ENCODE peak calls at places on chromosomes 6 and 20, in four cellular contexts. One of them, this sample, is unnamed.

GRCh38 chr6:31114970-31115849 is 610 bp downstream of the PSORS1C1 start:
- DNase-seq in NCI-H446 treated with DMSO at 0.1 percent for 48 hours: no peak
- DNase-seq in stimulated activated CD8-positive, alpha-beta memory T cell treated with anti-CD3 and anti-CD28 coated beads, Interleukin-12 subunit alpha, Interleukin-12 subunit beta, amount 100 ng/mL, for 4 hours: no peak
- DNase-seq in neural crest cell: no peak
- DNase-seq in this sample: no peak

GRCh38 chr6:154751020-154751800 is 18.0 kb downstream of the SCAF8 start:
- DNase-seq in neural crest cell: no peak
- DNase-seq in NCI-H446 treated with DMSO at 0.1 percent for 48 hours: no peak
- DNase-seq in stimulated activated CD8-positive, alpha-beta memory T cell treated with anti-CD3 and anti-CD28 coated beads, Interleukin-12 subunit alpha, Interleukin-12 subunit beta, amount 100 ng/mL, for 4 hours: no peak
- DNase-seq in this sample: no peak

GRCh38 chr20:4875578-4876067 is 125.7 kb downstream of the SLC23A2 start:
- DNase-seq in neural crest cell: no peak
- DNase-seq in stimulated activated CD8-positive, alpha-beta memory T cell treated with anti-CD3 and anti-CD28 coated beads, Interleukin-12 subunit alpha, Interleukin-12 subunit beta, amount 100 ng/mL, for 4 hours: no peak
- DNase-seq in NCI-H446 treated with DMSO at 0.1 percent for 48 hours: peak; percentile 85
- DNase-seq in this sample: peak; percentile 14

GRCh38 chr6:36427781-36428345 is 14.8 kb downstream of the PXT1 start:
- DNase-seq in neural crest cell: no peak
- DNase-seq in NCI-H446 treated with DMSO at 0.1 percent for 48 hours: no peak
- DNase-seq in stimulated activated CD8-positive, alpha-beta memory T cell treated with anti-CD3 and anti-CD28 coated beads, Interleukin-12 subunit alpha, Interleukin-12 subunit beta, amount 100 ng/mL, for 4 hours: no peak
- DNase-seq in this sample: no peak

GRCh38 chr20:35893942-35894341 is 60.4 kb downstream of the SCAND1 start:
- DNase-seq in neural crest cell: no peak
- DNase-seq in NCI-H446 treated with DMSO at 0.1 percent for 48 hours: no peak
- DNase-seq in stimulated activated CD8-positive, alpha-beta memory T cell treated with anti-CD3 and anti-CD28 coated beads, Interleukin-12 subunit alpha, Interleukin-12 subunit beta, amount 100 ng/mL, for 4 hours: no peak
- DNase-seq in this sample: no peak

GRCh38 chr20:38659613-38659880 is 57.9 kb downstream of the ARHGAP40 start:
- DNase-seq in neural crest cell: no peak
- DNase-seq in stimulated activated CD8-positive, alpha-beta memory T cell treated with anti-CD3 and anti-CD28 coated beads, Interleukin-12 subunit alpha, Interleukin-12 subunit beta, amount 100 ng/mL, for 4 hours: no peak
- DNase-seq in NCI-H446 treated with DMSO at 0.1 percent for 48 hours: no peak
- DNase-seq in this sample: no peak

GRCh38 chr6:15569035-15569995 is 93.5 kb downstream of the DTNBP1 start:
- DNase-seq in stimulated activated CD8-positive, alpha-beta memory T cell treated with anti-CD3 and anti-CD28 coated beads, Interleukin-12 subunit alpha, Interleukin-12 subunit beta, amount 100 ng/mL, for 4 hours: no peak
- DNase-seq in neural crest cell: no peak
- DNase-seq in NCI-H446 treated with DMSO at 0.1 percent for 48 hours: no peak
- DNase-seq in this sample: no peak

GRCh38 chr6:115910147-115910546 is 150.5 kb downstream of the FRK start:
- DNase-seq in neural crest cell: no peak
- DNase-seq in NCI-H446 treated with DMSO at 0.1 percent for 48 hours: peak; percentile 46
- DNase-seq in stimulated activated CD8-positive, alpha-beta memory T cell treated with anti-CD3 and anti-CD28 coated beads, Interleukin-12 subunit alpha, Interleukin-12 subunit beta, amount 100 ng/mL, for 4 hours: no peak
- DNase-seq in this sample: no peak

GRCh38 chr6:27867051-27867940 is 44.9 kb downstream of the OR2B2 start:
- DNase-seq in NCI-H446 treated with DMSO at 0.1 percent for 48 hours: no peak
- DNase-seq in stimulated activated CD8-positive, alpha-beta memory T cell treated with anti-CD3 and anti-CD28 coated beads, Interleukin-12 subunit alpha, Interleukin-12 subunit beta, amount 100 ng/mL, for 4 hours: peak; percentile 33
- DNase-seq in neural crest cell: peak; percentile 74
- DNase-seq in this sample: peak; percentile 91

GRCh38 chr6:129280719-129281118 is 397.8 kb downstream of the LAMA2 start:
- DNase-seq in stimulated activated CD8-positive, alpha-beta memory T cell treated with anti-CD3 and anti-CD28 coated beads, Interleukin-12 subunit alpha, Interleukin-12 subunit beta, amount 100 ng/mL, for 4 hours: peak; percentile 1
- DNase-seq in neural crest cell: no peak
- DNase-seq in NCI-H446 treated with DMSO at 0.1 percent for 48 hours: no peak
- DNase-seq in this sample: no peak

GRCh38 chr6:52126231-52126630 is 38.8 kb upstream of the PKHD1 start:
- DNase-seq in neural crest cell: no peak
- DNase-seq in NCI-H446 treated with DMSO at 0.1 percent for 48 hours: no peak
- DNase-seq in stimulated activated CD8-positive, alpha-beta memory T cell treated with anti-CD3 and anti-CD28 coated beads, Interleukin-12 subunit alpha, Interleukin-12 subunit beta, amount 100 ng/mL, for 4 hours: no peak
- DNase-seq in this sample: no peak

GRCh38 chr20:1505361-1505760 is 14.1 kb upstream of the SIRPB2 start:
- DNase-seq in neural crest cell: no peak
- DNase-seq in NCI-H446 treated with DMSO at 0.1 percent for 48 hours: no peak
- DNase-seq in stimulated activated CD8-positive, alpha-beta memory T cell treated with anti-CD3 and anti-CD28 coated beads, Interleukin-12 subunit alpha, Interleukin-12 subunit beta, amount 100 ng/mL, for 4 hours: no peak
- DNase-seq in this sample: no peak

GRCh38 chr20:44650777-44651493 is 564 bp downstream of the ADA start:
- DNase-seq in neural crest cell: no peak
- DNase-seq in NCI-H446 treated with DMSO at 0.1 percent for 48 hours: no peak
- DNase-seq in stimulated activated CD8-positive, alpha-beta memory T cell treated with anti-CD3 and anti-CD28 coated beads, Interleukin-12 subunit alpha, Interleukin-12 subunit beta, amount 100 ng/mL, for 4 hours: no peak
- DNase-seq in this sample: peak; percentile 68

GRCh38 chr6:160036790-160037206 is 67.9 kb downstream of the IGF2R start:
- DNase-seq in neural crest cell: no peak
- DNase-seq in stimulated activated CD8-positive, alpha-beta memory T cell treated with anti-CD3 and anti-CD28 coated beads, Interleukin-12 subunit alpha, Interleukin-12 subunit beta, amount 100 ng/mL, for 4 hours: no peak
- DNase-seq in NCI-H446 treated with DMSO at 0.1 percent for 48 hours: no peak
- DNase-seq in this sample: no peak

GRCh38 chr6:170497845-170498281 is 55.2 kb downstream of the PSMB1 start:
- DNase-seq in NCI-H446 treated with DMSO at 0.1 percent for 48 hours: peak; percentile 15
- DNase-seq in neural crest cell: peak; percentile 5
- DNase-seq in stimulated activated CD8-positive, alpha-beta memory T cell treated with anti-CD3 and anti-CD28 coated beads, Interleukin-12 subunit alpha, Interleukin-12 subunit beta, amount 100 ng/mL, for 4 hours: no peak
- DNase-seq in this sample: no peak

GRCh38 chr6:67615796-67616195 is 1019.3 kb upstream of the ADGRB3 start:
- DNase-seq in neural crest cell: no peak
- DNase-seq in stimulated activated CD8-positive, alpha-beta memory T cell treated with anti-CD3 and anti-CD28 coated beads, Interleukin-12 subunit alpha, Interleukin-12 subunit beta, amount 100 ng/mL, for 4 hours: no peak
- DNase-seq in NCI-H446 treated with DMSO at 0.1 percent for 48 hours: no peak
- DNase-seq in this sample: no peak

GRCh38 chr6:122049341-122049740 is 350.1 kb upstream of the HSF2 start:
- DNase-seq in NCI-H446 treated with DMSO at 0.1 percent for 48 hours: no peak
- DNase-seq in neural crest cell: no peak
- DNase-seq in stimulated activated CD8-positive, alpha-beta memory T cell treated with anti-CD3 and anti-CD28 coated beads, Interleukin-12 subunit alpha, Interleukin-12 subunit beta, amount 100 ng/mL, for 4 hours: no peak
- DNase-seq in this sample: no peak

GRCh38 chr6:106363401-106364138 is 3.1 kb downstream of the CRYBG1 start:
- DNase-seq in neural crest cell: no peak
- DNase-seq in NCI-H446 treated with DMSO at 0.1 percent for 48 hours: no peak
- DNase-seq in stimulated activated CD8-positive, alpha-beta memory T cell treated with anti-CD3 and anti-CD28 coated beads, Interleukin-12 subunit alpha, Interleukin-12 subunit beta, amount 100 ng/mL, for 4 hours: no peak
- DNase-seq in this sample: no peak

GRCh38 chr20:61371501-61372150 is 119.6 kb downstream of the CDH4 start:
- DNase-seq in NCI-H446 treated with DMSO at 0.1 percent for 48 hours: no peak
- DNase-seq in neural crest cell: no peak
- DNase-seq in stimulated activated CD8-positive, alpha-beta memory T cell treated with anti-CD3 and anti-CD28 coated beads, Interleukin-12 subunit alpha, Interleukin-12 subunit beta, amount 100 ng/mL, for 4 hours: no peak
- DNase-seq in this sample: no peak

GRCh38 chr20:21027569-21027968 is 78.6 kb downstream of the LINC00237 start:
- DNase-seq in stimulated activated CD8-positive, alpha-beta memory T cell treated with anti-CD3 and anti-CD28 coated beads, Interleukin-12 subunit alpha, Interleukin-12 subunit beta, amount 100 ng/mL, for 4 hours: no peak
- DNase-seq in neural crest cell: peak; percentile 27
- DNase-seq in NCI-H446 treated with DMSO at 0.1 percent for 48 hours: peak; percentile 14
- DNase-seq in this sample: no peak

GRCh38 chr6:156883497-156884252 is 106.5 kb downstream of the ARID1B start:
- DNase-seq in neural crest cell: no peak
- DNase-seq in NCI-H446 treated with DMSO at 0.1 percent for 48 hours: no peak
- DNase-seq in stimulated activated CD8-positive, alpha-beta memory T cell treated with anti-CD3 and anti-CD28 coated beads, Interleukin-12 subunit alpha, Interleukin-12 subunit beta, amount 100 ng/mL, for 4 hours: no peak
- DNase-seq in this sample: peak; percentile 63

GRCh38 chr20:37902504-37903313 is at the start of gene VSTM2L:
- DNase-seq in stimulated activated CD8-positive, alpha-beta memory T cell treated with anti-CD3 and anti-CD28 coated beads, Interleukin-12 subunit alpha, Interleukin-12 subunit beta, amount 100 ng/mL, for 4 hours: no peak
- DNase-seq in neural crest cell: peak; percentile 39
- DNase-seq in NCI-H446 treated with DMSO at 0.1 percent for 48 hours: no peak
- DNase-seq in this sample: no peak

GRCh38 chr20:12970372-12970821 is 38.4 kb upstream of the SPTLC3 start:
- DNase-seq in neural crest cell: no peak
- DNase-seq in stimulated activated CD8-positive, alpha-beta memory T cell treated with anti-CD3 and anti-CD28 coated beads, Interleukin-12 subunit alpha, Interleukin-12 subunit beta, amount 100 ng/mL, for 4 hours: no peak
- DNase-seq in NCI-H446 treated with DMSO at 0.1 percent for 48 hours: no peak
- DNase-seq in this sample: peak; percentile 11

GRCh38 chr20:17556842-17557674 is 12.8 kb upstream of the DSTN start:
- DNase-seq in stimulated activated CD8-positive, alpha-beta memory T cell treated with anti-CD3 and anti-CD28 coated beads, Interleukin-12 subunit alpha, Interleukin-12 subunit beta, amount 100 ng/mL, for 4 hours: no peak
- DNase-seq in neural crest cell: no peak
- DNase-seq in NCI-H446 treated with DMSO at 0.1 percent for 48 hours: peak; percentile 90
- DNase-seq in this sample: no peak

This sample was measured in OCI-LY7.